ENCODE peak calls at places on chromosomes 13 and 19, in five cellular contexts. M is natural killer cell, H is AG09309, O is neural crest cell, U is omental fat pad. V is an unnamed sample.

GRCh38 chr13:101325423-101325822 is 90.9 kb downstream of the NALCN start:
- DNase-seq in U (no peak), M (no peak), H (no peak), O (no peak), V (no peak)

GRCh38 chr13:67224148-67224846 is 5.8 kb downstream of the PCDH9 start:
- DNase-seq in M (no peak), U (peak; percentile 78), O (peak; percentile 35), H (peak; percentile 37), V (peak; percentile 62)

GRCh38 chr13:59112375-59112774 is 1051.4 kb downstream of the DIAPH3 start:
- DNase-seq in M (no peak), H (no peak), U (no peak), O (peak; percentile 2), V (no peak)

GRCh38 chr13:33016414-33017409 is at the start of gene KL:
- DNase-seq in M (no peak), O (peak; percentile 17), H (no peak), U (no peak), V (peak; percentile 47)

GRCh38 chr13:114063545-114064515 is 68.6 kb downstream of the RASA3 start:
- DNase-seq in O (no peak), U (peak; percentile 51), H (peak; percentile 81), M (no peak), V (no peak)

GRCh38 chr13:58919551-58919950 is 1244.2 kb downstream of the DIAPH3 start:
- DNase-seq in U (no peak), M (no peak), H (no peak), O (no peak), V (peak; percentile 2)

GRCh38 chr19:14147797-14148605 is 11.6 kb upstream of the ASF1B start:
- DNase-seq in H (no peak), U (peak; percentile 47), M (peak; percentile 71), O (peak; percentile 65), V (peak; percentile 80)

GRCh38 chr13:106104281-106104901 is 431.1 kb downstream of the EFNB2 start:
- DNase-seq in U (no peak), O (no peak), H (peak; percentile 90), M (no peak), V (no peak)

GRCh38 chr19:3225677-3226093 is 1.2 kb downstream of the CELF5 start:
- DNase-seq in O (no peak), U (no peak), H (no peak), M (no peak), V (no peak)

GRCh38 chr13:25207291-25207690 is 35.2 kb upstream of the AMER2 start:
- DNase-seq in U (no peak), O (no peak), H (no peak), M (no peak), V (no peak)

GRCh38 chr19:55656552-55656951 is 1.7 kb downstream of the U2AF2 start:
- DNase-seq in M (no peak), U (no peak), H (no peak), O (no peak), V (no peak)

DNA sequence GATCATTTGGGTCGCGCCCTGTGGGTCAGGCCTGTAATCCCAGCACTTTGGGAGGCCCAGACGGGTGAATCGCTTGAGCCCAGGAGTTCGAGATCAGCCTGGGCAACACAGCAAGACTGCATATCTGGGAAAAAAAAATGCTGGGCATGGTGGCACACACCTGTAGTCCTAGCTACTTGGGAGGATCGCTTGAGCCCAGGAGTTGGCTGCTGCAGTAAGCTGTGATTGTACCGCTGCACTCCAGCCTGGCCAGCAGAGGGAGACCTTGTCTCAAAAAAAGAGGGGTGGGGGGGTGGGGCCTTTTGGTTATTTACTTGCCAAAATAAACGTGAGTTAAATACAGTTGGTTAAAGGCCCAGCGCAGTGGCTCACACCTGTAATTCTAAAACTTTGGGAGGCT is 9.8 kb upstream of the ZNF544 start:
- DNase-seq in H (no peak), O (no peak), M (no peak), U (no peak), V (no peak)
- TF ChIP-seq CTCF in H (no peak), O (peak; percentile 39), M (no peak), U (no peak), V (no peak)

GRCh38 chr19:37905936-37906867 is at the start of gene WDR87:
- DNase-seq in O (peak; percentile 79), U (no peak), H (no peak), M (peak; percentile 18), V (peak; percentile 83)

GRCh38 chr19:37903096-37903495 is 3.3 kb downstream of the WDR87 start:
- DNase-seq in O (no peak), M (no peak), U (no peak), H (no peak), V (no peak)

GRCh38 chr19:37907735-37908066 is 693 bp downstream of the SIPA1L3 start:
- DNase-seq in U (no peak), M (no peak), O (no peak), H (no peak), V (no peak)

GRCh38 chr19:37909661-37910199 is 2.7 kb downstream of the SIPA1L3 start:
- DNase-seq in U (no peak), M (no peak), O (no peak), H (no peak), V (no peak)

GRCh38 chr19:37906868-37907734 is at the start of gene SIPA1L3:
- DNase-seq in M (peak; percentile 85), H (peak; percentile 77), U (peak; percentile 77), O (peak; percentile 93), V (peak; percentile 95)
- TF ChIP-seq CTCF in M (no peak), H (peak; percentile 4), U (no peak), O (no peak), V (no peak)

GRCh38 chr13:30113531-30113930 is 193.8 kb downstream of the KATNAL1 start:
- DNase-seq in O (no peak), U (no peak), M (no peak), H (no peak), V (no peak)

GRCh38 chr13:30109471-30110135 is 197.7 kb downstream of the KATNAL1 start:
- DNase-seq in U (no peak), M (no peak), O (no peak), H (no peak), V (no peak)

GRCh38 chr13:30110301-30111070 is 196.9 kb downstream of the KATNAL1 start:
- DNase-seq in H (no peak), O (no peak), U (no peak), M (no peak), V (no peak)

GRCh38 chr13:30112602-30113435 is 194.5 kb downstream of the KATNAL1 start:
- DNase-seq in O (peak; percentile 86), M (peak; percentile 66), H (peak; percentile 92), U (peak; percentile 50), V (peak; percentile 86)

GRCh38 chr13:30111810-30112209 is 195.5 kb downstream of the KATNAL1 start:
- DNase-seq in H (no peak), O (no peak), M (no peak), U (no peak), V (peak; percentile 41)
- TF ChIP-seq CTCF in H (peak; percentile 24), O (peak; percentile 35), M (no peak), U (no peak), V (peak; percentile 29)

DNA sequence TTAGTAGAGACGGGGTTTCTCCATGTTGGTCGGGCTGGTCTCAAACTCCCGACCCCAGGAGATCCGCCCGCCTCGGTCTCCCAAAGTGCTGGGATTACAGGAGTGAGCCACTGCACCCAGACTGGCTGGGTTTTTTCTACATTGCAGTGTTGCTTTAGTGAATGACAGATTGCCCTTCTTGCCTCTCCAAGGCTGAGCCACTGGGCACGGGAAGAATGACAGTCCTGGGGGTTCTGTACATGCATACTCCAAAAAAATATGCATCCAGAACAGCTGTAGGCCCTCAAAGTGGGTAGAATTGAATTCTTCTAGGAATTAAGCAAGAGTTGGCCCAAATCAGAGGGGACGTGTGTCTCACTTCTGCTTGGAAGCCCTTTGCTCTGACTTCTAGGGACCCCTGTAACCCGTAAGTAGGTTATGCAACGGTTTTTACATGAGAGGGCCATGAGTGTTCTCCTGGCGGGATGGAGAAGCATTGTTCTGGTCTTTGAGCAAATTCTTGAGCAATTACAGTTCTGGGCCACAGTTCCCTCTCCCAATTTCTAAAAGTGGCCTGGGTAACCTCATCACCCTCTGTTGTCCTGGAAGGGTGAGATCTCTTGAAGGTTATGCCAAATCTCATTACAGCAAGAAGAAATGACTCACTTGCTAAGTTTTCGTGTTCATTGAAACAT is 3.6 kb downstream of the ACTN4 start:
- DNase-seq in H (no peak), U (no peak), O (no peak), M (no peak), V (no peak)
- TF ChIP-seq CTCF in H (peak; percentile 9), U (no peak), O (no peak), M (no peak), V (no peak)

GRCh38 chr13:84430015-84430414 is 547.7 kb upstream of the SLITRK1 start:
- DNase-seq in U (no peak), O (no peak), M (no peak), H (no peak), V (no peak)

GRCh38 chr13:84430441-84430840 is 548.2 kb upstream of the SLITRK1 start:
- DNase-seq in O (no peak), U (no peak), H (no peak), M (no peak), V (no peak)

GRCh38 chr13:84431646-84432045 is 549.4 kb upstream of the SLITRK1 start:
- DNase-seq in O (no peak), U (no peak), M (no peak), H (no peak), V (no peak)

DNA sequence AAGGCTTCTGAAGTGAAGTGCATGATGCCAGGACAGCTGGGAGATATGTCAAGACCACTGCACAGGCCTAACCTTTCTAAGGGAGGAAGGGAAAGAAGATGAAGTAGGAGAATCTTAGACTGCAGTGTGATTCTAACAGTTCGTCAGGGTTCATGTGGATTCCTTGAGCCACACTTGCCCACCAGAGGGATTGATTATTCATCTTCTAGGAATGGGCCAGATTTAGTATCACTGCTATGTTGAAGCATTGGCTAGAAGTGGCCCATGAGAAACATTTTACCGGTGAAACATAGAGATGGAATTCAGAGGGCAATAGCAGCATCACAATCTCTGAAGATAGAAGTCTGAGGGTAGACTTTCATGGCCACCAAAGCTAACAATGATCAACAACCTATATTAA is 550.8 kb upstream of the SLITRK1 start:
- DNase-seq in U (no peak), M (no peak), H (no peak), O (no peak), V (no peak)
- TF ChIP-seq CTCF in U (no peak), M (no peak), H (peak; percentile 9), O (no peak), V (no peak)

GRCh38 chr19:35736913-35737886 is 5.1 kb downstream of the IGFLR1 start:
- DNase-seq in U (no peak), H (no peak), M (no peak), O (no peak), V (no peak)
- TF ChIP-seq CTCF in U (no peak), H (peak; percentile 10), M (no peak), O (peak; percentile 34), V (no peak)

DNA sequence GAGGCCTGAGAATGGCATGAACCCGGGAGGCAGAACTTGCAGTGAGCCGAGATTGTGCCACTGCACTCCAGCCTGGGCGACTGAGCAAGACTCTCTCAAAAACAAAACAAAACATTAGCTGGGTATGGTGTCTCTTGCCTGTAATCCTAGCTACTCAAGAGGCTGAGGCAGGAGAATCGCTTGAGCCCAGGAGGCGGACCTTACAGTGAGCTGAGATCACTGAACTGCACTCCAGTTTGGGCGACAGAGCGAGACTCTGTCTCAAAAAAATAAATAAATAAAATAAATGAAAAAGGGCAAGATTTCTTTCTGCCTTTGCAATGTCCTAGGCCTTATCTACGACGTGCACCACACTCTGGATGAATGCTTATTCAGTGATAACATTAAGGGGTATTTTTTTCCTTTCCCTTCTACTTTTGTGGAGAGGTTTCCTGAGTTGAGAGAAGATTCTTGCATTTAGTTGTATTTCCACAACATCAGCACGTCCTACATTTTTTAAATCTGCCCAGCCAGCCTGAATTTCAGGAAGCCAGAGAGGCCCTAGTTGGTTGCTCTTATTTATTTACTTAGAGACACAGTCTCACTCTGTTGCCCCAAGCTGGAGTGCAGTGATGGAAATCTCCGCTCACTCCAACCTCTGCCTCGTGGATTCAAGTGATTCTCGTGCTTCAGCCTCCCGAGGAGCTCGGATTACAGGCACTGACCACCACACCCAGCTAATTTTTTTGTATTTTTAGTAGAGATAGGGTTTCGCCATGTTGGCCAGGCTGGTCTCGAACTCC is 26.1 kb upstream of the OR1M1 start:
- DNase-seq in O (no peak), H (no peak), M (no peak), U (no peak), V (no peak)
- TF ChIP-seq CTCF in O (no peak), H (no peak), M (no peak), U (no peak), V (no peak)